ENCODE peak calls at places on chromosomes 6 and 20, in seven cellular contexts. X is HCEC 1CT; E is nephron progenitor cell; P is cerebellar cortex; K is mucosa of gallbladder; R is activated naive CD8-positive, alpha-beta T cell treated with anti-CD3 and anti-CD28 coated beads, Interleukin-2, amount 50 U/mL, for 24 hours; A is stromal cell of bone marrow. F is an unnamed sample.

GRCh38 chr20:36498386-36499179 is 42.7 kb upstream of the MYL9 start:
- DNase-seq in A (no peak), E (no peak), X (no peak), P (no peak), K (no peak), R (no peak), F (no peak)

GRCh38 chr6:37155394-37156312 is 14.3 kb upstream of the PIM1 start:
- DNase-seq in A (no peak), K (no peak), E (no peak), P (no peak), R (peak; percentile 66), X (no peak), F (peak; percentile 66)

GRCh38 chr6:40011844-40012243 is 77.6 kb upstream of the MOCS1 start:
- DNase-seq in E (no peak), R (no peak), K (no peak), X (no peak), P (no peak), A (no peak), F (no peak)

GRCh38 chr6:110545081-110545872 is 68.9 kb upstream of the SLC22A16 start:
- DNase-seq in A (no peak), R (no peak), X (no peak), K (no peak), E (no peak), P (no peak), F (no peak)

GRCh38 chr20:44247131-44247571 is at the start of gene GDAP1L1:
- DNase-seq in X (no peak), E (peak; percentile 67), R (no peak), P (peak; percentile 63), K (no peak), A (no peak), F (no peak)

GRCh38 chr6:144007779-144008500 is at the start of gene PLAGL1:
- DNase-seq in R (peak; percentile 21), X (peak; percentile 65), E (peak; percentile 55), P (peak; percentile 37), A (peak; percentile 53), K (peak; percentile 50), F (peak; percentile 74)

GRCh38 chr6:34226731-34227586 is 9.7 kb upstream of the HMGA1 start:
- DNase-seq in X (no peak), P (peak; percentile 81), E (no peak), A (no peak), R (no peak), K (no peak), F (no peak)

GRCh38 chr6:34912715-34913464 is 23.8 kb downstream of the ANKS1A start:
- DNase-seq in A (peak; percentile 36), E (no peak), K (no peak), X (peak; percentile 80), P (no peak), R (peak; percentile 10), F (no peak)

GRCh38 chr6:74870403-74870802 is 335.4 kb downstream of the COL12A1 start:
- DNase-seq in A (no peak), E (no peak), K (no peak), X (peak; percentile 16), P (no peak), R (no peak), F (no peak)

GRCh38 chr6:160036790-160037206 is 67.9 kb downstream of the IGF2R start:
- DNase-seq in E (no peak), K (no peak), P (no peak), A (peak; percentile 84), X (peak; percentile 92), R (no peak), F (no peak)

GRCh38 chr20:25750765-25751696 is 54.4 kb upstream of the ZNF337 start:
- DNase-seq in K (peak; percentile 44), E (no peak), R (peak; percentile 57), P (peak; percentile 51), A (no peak), X (peak; percentile 48), F (peak; percentile 75)

GRCh38 chr6:106411643-106412200 is 51.2 kb downstream of the CRYBG1 start:
- DNase-seq in R (no peak), A (no peak), X (no peak), P (no peak), K (peak; percentile 48), E (no peak), F (no peak)

GRCh38 chr20:45114465-45115385 is at the start of gene WFDC5:
- DNase-seq in A (no peak), K (peak; percentile 8), E (no peak), X (no peak), R (peak; percentile 25), P (no peak), F (no peak)